ENCODE peak calls at places on chromosomes 7 and 10, in five cellular contexts. F is NCI-H2029, Z is T-helper 9 cell, W is dorsolateral prefrontal cortex, T is NCI-H2107. P is an unnamed sample.

GRCh38 chr7:127409629-127410028 is 17.1 kb upstream of the ZNF800 start:
- DNase-seq in F (no peak), Z (no peak), W (no peak), T (no peak), P (no peak)

GRCh38 chr7:117759950-117760640 is 113.1 kb downstream of the CTTNBP2 start:
- DNase-seq in F (no peak), Z (no peak), W (no peak), T (no peak), P (no peak)

GRCh38 chr7:88635149-88635548 is 124.4 kb upstream of the ZNF804B start:
- DNase-seq in F (no peak), Z (no peak), W (no peak), T (no peak), P (no peak)

GRCh38 chr7:84642611-84643010 is 448.0 kb upstream of the SEMA3A start:
- DNase-seq in F (no peak), Z (no peak), W (no peak), T (no peak), P (no peak)

GRCh38 chr10:49360271-49361177 is 35.4 kb downstream of the DRGX start:
- DNase-seq in F (no peak), Z (no peak), W (no peak), T (no peak), P (peak)

GRCh38 chr10:70306168-70306705 is 22.4 kb upstream of the NPFFR1 start:
- DNase-seq in F (no peak), Z (no peak), W (no peak), T (no peak), P (no peak)

GRCh38 chr10:35667971-35668370 is 25.9 kb upstream of the FZD8 start:
- DNase-seq in F (no peak), Z (no peak), W (no peak), T (no peak), P (no peak)

GRCh38 chr7:101838837-101839483 is 21.5 kb downstream of the CUX1 start:
- DNase-seq in F (no peak), Z (no peak), W (no peak), T (no peak), P (no peak)

GRCh38 chr10:80501381-80501912 is 36.3 kb upstream of the SH2D4B start:
- DNase-seq in F (no peak), Z (no peak), W (no peak), T (no peak), P (no peak)

GRCh38 chr7:151893405-151893923 is 16.5 kb upstream of the PRKAG2 start:
- DNase-seq in F (no peak), Z (no peak), W (no peak), T (no peak), P (no peak)

GRCh38 chr10:14826430-14826829 is 11.4 kb downstream of the CDNF start:
- DNase-seq in F (no peak), Z (no peak), W (no peak), T (no peak), P (no peak)

GRCh38 chr7:924541-925231 is 29.8 kb downstream of the ADAP1 start:
- DNase-seq in F (no peak), Z (no peak), W (peak), T (no peak), P (no peak)

GRCh38 chr7:33261585-33261984 is 132.2 kb downstream of the BBS9 start:
- DNase-seq in F (no peak), Z (no peak), W (no peak), T (peak), P (no peak)

GRCh38 chr10:13439771-13440708 is 88.8 kb downstream of the BEND7 start:
- DNase-seq in F (peak), Z (peak), W (no peak), T (no peak), P (peak)

GRCh38 chr10:71396084-71396713 is 521 bp upstream of the CDH23 start:
- DNase-seq in F (no peak), Z (no peak), W (no peak), T (no peak), P (peak)

GRCh38 chr7:74387606-74388005 is 66.1 kb upstream of the GTF2IRD1 start:
- DNase-seq in F (no peak), Z (no peak), W (no peak), T (no peak), P (no peak)

GRCh38 chr7:155489862-155490696 is 32.1 kb downstream of the EN2 start:
- DNase-seq in F (no peak), Z (no peak), W (no peak), T (no peak), P (no peak)

GRCh38 chr7:1460757-1461639 is 1.7 kb upstream of the MICALL2 start:
- DNase-seq in F (peak), Z (no peak), W (no peak), T (no peak), P (no peak)

GRCh38 chr10:48751730-48752129 is 67.1 kb downstream of the WDFY4 start:
- DNase-seq in F (no peak), Z (no peak), W (no peak), T (no peak), P (no peak)

GRCh38 chr7:157708896-157709295 is 372.1 kb downstream of the DNAJB6 start:
- DNase-seq in F (no peak), Z (no peak), W (peak), T (no peak), P (no peak)

GRCh38 chr10:7432884-7433726 is 22.3 kb upstream of the SFMBT2 start:
- DNase-seq in F (no peak), Z (no peak), W (no peak), T (no peak), P (no peak)

GRCh38 chr7:76003351-76003750 is 9.0 kb upstream of the TMEM120A start:
- DNase-seq in F (no peak), Z (no peak), W (no peak), T (no peak), P (no peak)

GRCh38 chr10:44981172-44982113 is 2.8 kb upstream of the DEPP1 start:
- DNase-seq in F (no peak), Z (no peak), W (peak), T (no peak), P (no peak)

GRCh38 chr7:45911311-45911710 is 9.8 kb downstream of the IGFBP3 start:
- DNase-seq in F (no peak), Z (no peak), W (no peak), T (no peak), P (no peak)

P was measured in NCI-H1105.